ENCODE peak calls at places on chromosomes 5 and 9, in eight cellular contexts. C is activated CD4-positive, alpha-beta T cell treated with anti-CD3 and anti-CD28 coated beads, Interleukin-2, amount 50 U/mL, for 24 hours; A is psoas muscle; E is AG04450; F is NCI-H345; P is upper lobe of left lung; I is CD8-positive, alpha-beta memory T cell; Q is right atrium auricular region. L is an unnamed sample.

GRCh38 chr9:121859646-121860045 is 208.2 kb downstream of the DAB2IP start:
- DNase-seq in E (no peak), C (no peak), F (no peak), Q (peak), A (no peak), I (no peak), P (no peak), L (no peak)

GRCh38 chr5:52725065-52725746 is 62.5 kb upstream of the ITGA1 start:
- DNase-seq in F (peak), I (peak), P (no peak), C (peak), Q (no peak), A (no peak), E (no peak), L (peak)

GRCh38 chr5:10275991-10276390 is 25.9 kb downstream of the CCT5 start:
- DNase-seq in C (no peak), I (no peak), A (no peak), P (no peak), F (no peak), E (no peak), Q (no peak), L (no peak)

GRCh38 chr9:124312290-124313265 is 54.8 kb downstream of the NEK6 start:
- DNase-seq in F (no peak), E (no peak), I (no peak), C (no peak), P (peak), Q (no peak), A (no peak), L (no peak)

GRCh38 chr5:151150484-151151262 is 6.9 kb downstream of the ANXA6 start:
- DNase-seq in F (peak), P (no peak), Q (no peak), E (no peak), I (peak), A (no peak), C (peak), L (peak)

GRCh38 chr5:76983468-76983867 is 30.6 kb downstream of the CRHBP start:
- DNase-seq in P (no peak), Q (no peak), F (no peak), C (no peak), A (no peak), E (no peak), I (no peak), L (peak)

GRCh38 chr9:124660341-124660801 is 110.7 kb downstream of the NR6A1 start:
- DNase-seq in I (no peak), Q (no peak), E (no peak), C (no peak), F (peak), P (no peak), A (no peak), L (peak)

GRCh38 chr9:98706651-98707103 is 2.1 kb downstream of the GABBR2 start:
- DNase-seq in C (no peak), I (no peak), Q (no peak), F (peak), P (peak), E (no peak), A (no peak), L (peak)

GRCh38 chr5:16095612-16096011 is 84.0 kb downstream of the MARCHF11 start:
- DNase-seq in P (no peak), F (no peak), I (no peak), A (no peak), E (no peak), C (no peak), Q (no peak), L (no peak)

GRCh38 chr5:124309241-124309977 is 437.0 kb downstream of the ZNF608 start:
- DNase-seq in P (peak), A (no peak), E (no peak), F (no peak), C (no peak), Q (no peak), I (no peak), L (no peak)

GRCh38 chr5:1185652-1186350 is 15.6 kb upstream of the SLC6A19 start:
- DNase-seq in F (no peak), Q (no peak), P (peak), I (no peak), C (no peak), A (peak), E (no peak), L (no peak)

GRCh38 chr9:109317979-109318671 is 2.7 kb downstream of the EPB41L4B start:
- DNase-seq in A (no peak), Q (no peak), I (no peak), C (no peak), P (no peak), E (no peak), F (peak), L (no peak)

GRCh38 chr5:28743362-28743761 is 1705.0 kb upstream of the CDH9 start:
- DNase-seq in P (no peak), I (no peak), E (no peak), F (no peak), C (no peak), Q (no peak), A (no peak), L (peak)

GRCh38 chr5:123814796-123815479 is 303.0 kb downstream of the CSNK1G3 start:
- DNase-seq in F (no peak), C (no peak), I (no peak), P (no peak), E (no peak), A (no peak), Q (no peak), L (peak)

GRCh38 chr5:7794823-7795222 is 56.1 kb downstream of the CFAP90 start:
- DNase-seq in A (no peak), F (no peak), E (no peak), I (no peak), C (no peak), P (no peak), Q (no peak), L (no peak)

GRCh38 chr5:18220631-18221030 is 586.4 kb downstream of the TAF11L14 start:
- DNase-seq in P (no peak), E (no peak), C (no peak), Q (no peak), F (no peak), I (no peak), A (no peak), L (peak)

GRCh38 chr5:5979362-5979760 is 399.0 kb downstream of the MED10 start:
- DNase-seq in C (no peak), I (no peak), E (no peak), A (no peak), P (no peak), Q (no peak), F (no peak), L (peak)

GRCh38 chr5:115295775-115296129 is 702 bp downstream of the CCDC112 start:
- DNase-seq in Q (no peak), E (no peak), C (no peak), I (no peak), P (no peak), F (peak), A (no peak), L (no peak)

GRCh38 chr5:116025831-116026230 is 6.4 kb upstream of the ARL14EPL start:
- DNase-seq in A (no peak), I (no peak), F (no peak), Q (no peak), E (no peak), P (no peak), C (no peak), L (no peak)

L was measured in choroid plexus epithelial cell.